ENCODE peak calls at places on chromosomes 4 and X, in six cellular contexts. U is HL-60, E is kidney, Y is H9, P is coronary artery, R is heart left ventricle. G is an unnamed sample.

GRCh38 chrX:143894938-143895337 is 11.1 kb downstream of the UBE2NL start:
- DNase-seq in E (no peak), P (no peak), Y (no peak), R (no peak), U (no peak), G (no peak)

GRCh38 chr4:156968479-156968984 is 3.1 kb downstream of the PDGFC start:
- DNase-seq in U (peak), R (peak), Y (peak), E (no peak), P (peak), G (peak)

GRCh38 chr4:78024085-78024484 is 33.0 kb upstream of the FRAS1 start:
- DNase-seq in Y (no peak), E (no peak), P (no peak), U (no peak), R (no peak), G (no peak)

GRCh38 chr4:114040319-114041116 is 61.1 kb upstream of the ARSJ start:
- DNase-seq in Y (no peak), E (no peak), P (no peak), R (no peak), U (no peak), G (no peak)

GRCh38 chr4:147480891-147481576 is at the start of gene EDNRA:
- DNase-seq in Y (peak), U (no peak), R (peak), P (peak), E (peak), G (no peak)

GRCh38 chr4:5979981-5980380 is 38.2 kb downstream of the C4orf50 start:
- DNase-seq in P (peak), R (no peak), Y (peak), U (no peak), E (no peak), G (no peak)

GRCh38 chr4:38071801-38072567 is 111.8 kb downstream of the PTTG2 start:
- DNase-seq in U (peak), R (peak), P (no peak), E (no peak), Y (no peak), G (no peak)

GRCh38 chr4:22534374-22534773 is 18.5 kb upstream of the ADGRA3 start:
- DNase-seq in E (no peak), P (no peak), U (no peak), Y (no peak), R (no peak), G (no peak)

GRCh38 chr4:74228691-74229640 is 71.0 kb downstream of the MTHFD2L start:
- DNase-seq in P (no peak), R (peak), E (peak), Y (peak), U (peak), G (no peak)

GRCh38 chr4:180156684-180157083 is 2086.5 kb upstream of the TENM3 start:
- DNase-seq in R (no peak), E (no peak), P (no peak), Y (no peak), U (no peak), G (no peak)

GRCh38 chr4:152039085-152039484 is 278.3 kb upstream of the GATB start:
- DNase-seq in Y (no peak), E (no peak), P (no peak), U (no peak), R (no peak), G (no peak)

GRCh38 chr4:154781983-154782293 is 866 bp downstream of the RBM46 start:
- DNase-seq in P (no peak), Y (no peak), E (peak), R (no peak), U (no peak), G (no peak)

GRCh38 chr4:154781126-154781982 is at the start of gene RBM46:
- DNase-seq in P (no peak), R (no peak), U (no peak), E (peak), Y (peak), G (no peak)

DNA sequence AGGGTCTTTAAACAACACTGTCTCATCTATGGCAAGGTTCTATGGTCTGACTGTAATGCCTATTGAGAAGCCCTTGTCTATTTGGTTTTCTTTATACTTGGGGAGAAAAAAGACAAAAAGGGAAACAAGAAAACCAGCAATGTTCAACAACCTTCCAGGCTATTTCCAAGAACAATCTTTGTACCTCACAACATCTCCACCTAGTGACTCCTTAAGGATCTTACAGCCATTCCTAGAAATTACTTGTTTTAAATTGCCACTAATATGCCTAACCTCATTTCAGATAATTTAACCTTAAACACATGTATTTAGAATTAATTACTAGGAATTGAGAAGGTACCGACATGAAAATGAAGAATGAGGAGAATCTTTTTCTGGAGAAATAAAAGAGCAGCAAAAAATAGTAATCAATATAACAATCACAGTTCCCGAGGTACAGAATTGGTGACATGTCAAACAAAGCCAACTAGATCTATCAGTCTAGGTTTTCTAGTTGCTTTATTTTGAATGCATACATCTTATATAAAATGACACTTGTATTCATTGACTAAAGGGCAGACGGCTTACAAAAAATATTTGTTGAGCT is 1.6 kb upstream of the RBM46 start:
- DNase-seq in U (no peak), R (no peak), E (no peak), Y (no peak), P (no peak), G (no peak)
- TF ChIP-seq CTCF in U (no peak), R (no peak), E (peak), Y (peak), P (peak), G (peak)

DNA sequence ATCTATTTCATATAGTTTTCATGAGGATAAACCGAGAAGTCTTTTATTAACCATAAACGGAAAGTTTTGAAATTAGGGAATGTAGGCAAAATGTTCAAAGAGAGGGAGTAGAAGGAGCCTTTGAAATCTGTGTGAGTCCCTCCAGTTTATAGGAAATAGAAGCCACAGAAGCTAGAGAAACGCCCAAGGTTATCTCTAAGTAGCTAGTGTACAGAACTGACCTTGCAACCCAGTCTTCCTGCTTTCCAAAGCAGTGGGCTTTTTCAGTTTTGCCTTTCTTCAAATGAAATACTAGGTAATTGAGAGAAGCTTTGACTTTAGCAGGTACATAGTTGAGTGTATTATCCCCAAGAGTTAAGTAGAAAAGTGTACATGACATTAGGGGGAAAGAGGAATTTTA is 39.4 kb downstream of the STIM2 start:
- DNase-seq in R (no peak), Y (no peak), U (no peak), E (no peak), P (no peak), G (no peak)
- H3K27ac ChIP-seq in R (peak), Y (no peak), U (no peak), E (no peak), P (no peak), G (no peak)

GRCh38 chr4:82681759-82682158 is 116.8 kb downstream of the SCD5 start:
- DNase-seq in U (no peak), R (no peak), Y (no peak), P (no peak), E (no peak), G (no peak)

GRCh38 chr4:82678046-82678445 is 116.3 kb upstream of the TMEM150C start:
- DNase-seq in R (no peak), Y (no peak), P (no peak), E (no peak), U (no peak), G (no peak)

GRCh38 chr4:82679531-82679930 is 117.7 kb upstream of the TMEM150C start:
- DNase-seq in R (no peak), E (no peak), P (no peak), Y (no peak), U (no peak), G (no peak)

GRCh38 chr4:82677327-82677726 is 115.5 kb upstream of the TMEM150C start:
- DNase-seq in Y (no peak), P (no peak), U (no peak), R (no peak), E (no peak), G (no peak)

GRCh38 chr4:82680834-82681233 is 117.8 kb downstream of the SCD5 start:
- DNase-seq in Y (no peak), R (no peak), E (no peak), P (no peak), U (no peak), G (no peak)
- TF ChIP-seq CTCF in Y (no peak), R (no peak), E (no peak), P (no peak), U (no peak), G (no peak)

GRCh38 chr4:94409947-94410346 is 41.8 kb upstream of the PDLIM5 start:
- DNase-seq in P (no peak), U (no peak), E (no peak), R (no peak), Y (no peak), G (no peak)

GRCh38 chr4:94411296-94411695 is 40.4 kb upstream of the PDLIM5 start:
- DNase-seq in P (no peak), R (no peak), E (no peak), U (no peak), Y (no peak), G (no peak)

GRCh38 chr4:94409375-94409679 is 42.4 kb upstream of the PDLIM5 start:
- DNase-seq in P (no peak), R (no peak), Y (no peak), U (no peak), E (no peak), G (no peak)

GRCh38 chr4:94412019-94413017 is 39.4 kb upstream of the PDLIM5 start:
- DNase-seq in R (peak), Y (no peak), P (no peak), E (no peak), U (no peak), G (no peak)

DNA sequence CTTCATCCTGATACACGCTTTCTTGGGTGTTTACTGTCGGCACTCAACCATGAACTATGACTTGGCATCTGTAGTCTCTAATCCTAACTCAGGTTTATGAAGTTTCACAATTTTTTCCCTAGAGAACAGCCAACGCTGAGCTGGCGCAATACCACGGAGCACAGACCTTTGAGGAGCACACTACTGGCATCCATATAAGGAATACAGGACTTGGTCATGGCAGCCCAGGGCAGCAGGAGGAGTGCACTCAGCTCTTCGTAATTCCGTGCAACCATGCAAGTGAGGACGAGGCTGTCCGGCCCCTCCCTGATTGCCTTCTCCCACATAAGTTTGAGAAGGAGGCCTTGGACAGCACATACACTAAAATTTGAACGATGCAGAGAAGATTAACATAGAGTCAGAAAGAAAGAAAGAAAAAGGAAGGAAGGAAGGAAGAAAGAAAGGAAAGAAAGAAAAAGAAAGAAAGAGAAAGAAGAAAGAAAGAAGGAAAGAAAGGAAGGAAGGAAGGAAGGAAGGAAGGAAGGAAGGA is 41.0 kb upstream of the PDLIM5 start:
- DNase-seq in R (peak), E (peak), U (no peak), Y (no peak), P (peak), G (peak)
- H3K27ac ChIP-seq in R (peak), E (peak), U (no peak), Y (no peak), P (peak), G (peak)

G was measured in right atrium auricular region.